ENCODE peak calls at places on chromosomes 7 and 10, in six cellular contexts. One of them, this sample, is unnamed. For H3K27me3, the result is how much of the 10 kb centered on the place peaks cover.

GRCh38 chr7:43586251-43586900 is 3.5 kb downstream of the STK17A start:
- DNase-seq in tibial nerve: no peak
- DNase-seq in adrenal gland: no peak
- DNase-seq in A673: no peak
- DNase-seq in IMR-90: peak
- DNase-seq in heart right ventricle: no peak
- DNase-seq in this sample: no peak

GRCh38 chr7:41403291-41403690 is 299.6 kb downstream of the INHBA start:
- DNase-seq in tibial nerve: no peak
- DNase-seq in adrenal gland: no peak
- DNase-seq in A673: no peak
- DNase-seq in IMR-90: no peak
- DNase-seq in heart right ventricle: no peak
- DNase-seq in this sample: no peak

GRCh38 chr10:106111241-106111640 is 1053.3 kb downstream of the SORCS1 start:
- DNase-seq in tibial nerve: no peak
- DNase-seq in adrenal gland: no peak
- DNase-seq in A673: no peak
- DNase-seq in IMR-90: peak
- DNase-seq in heart right ventricle: no peak
- DNase-seq in this sample: no peak

GRCh38 chr10:97234403-97234802 is 48.6 kb upstream of the SLIT1 start:
- DNase-seq in tibial nerve: peak
- DNase-seq in adrenal gland: no peak
- DNase-seq in A673: peak
- DNase-seq in IMR-90: peak
- DNase-seq in heart right ventricle: no peak
- DNase-seq in this sample: no peak

GRCh38 chr7:50303082-50303893 is 1.2 kb upstream of the IKZF1 start:
- DNase-seq in tibial nerve: no peak
- DNase-seq in adrenal gland: no peak
- DNase-seq in A673: no peak
- DNase-seq in IMR-90: no peak
- DNase-seq in heart right ventricle: no peak
- DNase-seq in this sample: no peak

GRCh38 chr7:83697814-83698530 is 49.0 kb upstream of the SEMA3E start:
- DNase-seq in tibial nerve: no peak
- DNase-seq in adrenal gland: no peak
- DNase-seq in A673: no peak
- DNase-seq in IMR-90: peak
- DNase-seq in heart right ventricle: no peak
- DNase-seq in this sample: no peak

GRCh38 chr7:42139751-42140150 is 97.3 kb downstream of the GLI3 start:
- DNase-seq in tibial nerve: no peak
- DNase-seq in adrenal gland: no peak
- DNase-seq in A673: no peak
- DNase-seq in IMR-90: no peak
- DNase-seq in heart right ventricle: no peak
- DNase-seq in this sample: no peak

GRCh38 chr10:1058017-1058416 is 1.8 kb downstream of the WDR37 start:
- DNase-seq in tibial nerve: no peak
- DNase-seq in adrenal gland: no peak
- DNase-seq in A673: no peak
- DNase-seq in IMR-90: no peak
- DNase-seq in heart right ventricle: peak
- DNase-seq in this sample: no peak

GRCh38 chr7:85328599-85328998 is 141.7 kb upstream of the SEMA3D start:
- DNase-seq in tibial nerve: no peak
- DNase-seq in adrenal gland: no peak
- DNase-seq in A673: no peak
- DNase-seq in IMR-90: no peak
- DNase-seq in heart right ventricle: no peak
- DNase-seq in this sample: no peak

GRCh38 chr10:80487791-80488538 is 33.9 kb downstream of the TSPAN14 start:
- DNase-seq in tibial nerve: no peak
- DNase-seq in adrenal gland: peak
- DNase-seq in A673: no peak
- DNase-seq in IMR-90: no peak
- DNase-seq in heart right ventricle: no peak
- DNase-seq in this sample: no peak

GRCh38 chr10:34526186-34526585 is 288.9 kb downstream of the PARD3 start:
- DNase-seq in tibial nerve: no peak
- DNase-seq in adrenal gland: no peak
- DNase-seq in A673: peak
- DNase-seq in IMR-90: peak
- DNase-seq in heart right ventricle: no peak
- DNase-seq in this sample: no peak

GRCh38 chr10:50409965-50410811 is 158.9 kb upstream of the ASAH2 start:
- DNase-seq in tibial nerve: no peak
- DNase-seq in adrenal gland: no peak
- DNase-seq in A673: no peak
- DNase-seq in IMR-90: peak
- DNase-seq in heart right ventricle: no peak
- DNase-seq in this sample: no peak

GRCh38 chr7:149414745-149415390 is 46.0 kb downstream of the ZNF777 start:
- DNase-seq in tibial nerve: peak
- DNase-seq in adrenal gland: peak
- DNase-seq in A673: no peak
- DNase-seq in IMR-90: peak
- DNase-seq in heart right ventricle: peak
- DNase-seq in this sample: no peak

GRCh38 chr10:117543245-117543998 is 876 bp downstream of the EMX2 start:
- DNase-seq in tibial nerve: no peak
- DNase-seq in adrenal gland: no peak
- DNase-seq in A673: peak
- DNase-seq in IMR-90: no peak
- DNase-seq in heart right ventricle: no peak
- DNase-seq in this sample: no peak

GRCh38 chr10:33388805-33389204 is 54.3 kb upstream of the NRP1 start:
- DNase-seq in tibial nerve: no peak
- DNase-seq in adrenal gland: no peak
- DNase-seq in A673: no peak
- DNase-seq in IMR-90: no peak
- DNase-seq in heart right ventricle: no peak
- DNase-seq in this sample: no peak

GRCh38 chr10:71812913-71813590 is 38.0 kb downstream of the PSAP start:
- DNase-seq in tibial nerve: no peak
- DNase-seq in adrenal gland: peak
- DNase-seq in A673: no peak
- DNase-seq in IMR-90: no peak
- DNase-seq in heart right ventricle: no peak
- DNase-seq in this sample: no peak

GRCh38 chr7:39733881-39734571 is 110.7 kb downstream of the RALA start:
- DNase-seq in tibial nerve: no peak
- DNase-seq in adrenal gland: no peak
- DNase-seq in A673: peak
- DNase-seq in IMR-90: peak
- DNase-seq in heart right ventricle: no peak
- DNase-seq in this sample: no peak

GRCh38 chr10:78433722-78434535 is 400.3 kb downstream of the RPS24 start:
- DNase-seq in tibial nerve: peak
- DNase-seq in adrenal gland: no peak
- DNase-seq in A673: no peak
- DNase-seq in IMR-90: no peak
- DNase-seq in heart right ventricle: no peak
- DNase-seq in this sample: no peak

GRCh38 chr10:3924344-3924743 is 139.3 kb upstream of the KLF6 start:
- DNase-seq in tibial nerve: no peak
- DNase-seq in adrenal gland: no peak
- DNase-seq in A673: no peak
- DNase-seq in IMR-90: peak
- DNase-seq in heart right ventricle: no peak
- DNase-seq in this sample: no peak

GRCh38 chr10:10332786-10333185 is 684.9 kb upstream of the CELF2 start:
- DNase-seq in tibial nerve: no peak
- DNase-seq in adrenal gland: no peak
- DNase-seq in A673: no peak
- DNase-seq in IMR-90: no peak
- DNase-seq in heart right ventricle: no peak
- DNase-seq in this sample: no peak

GRCh38 chr7:104584620-104585019 is 256.2 kb downstream of the LHFPL3 start:
- DNase-seq in tibial nerve: no peak
- DNase-seq in adrenal gland: no peak
- DNase-seq in A673: peak
- DNase-seq in IMR-90: no peak
- DNase-seq in heart right ventricle: no peak
- DNase-seq in this sample: no peak

GRCh38 chr7:93016085-93016471 is 101.7 kb downstream of the SAMD9 start:
- DNase-seq in tibial nerve: no peak
- DNase-seq in adrenal gland: no peak
- DNase-seq in A673: peak
- DNase-seq in IMR-90: peak
- DNase-seq in heart right ventricle: no peak
- DNase-seq in this sample: peak

GRCh38 chr10:116281780-116282179 is 8.8 kb upstream of the GFRA1 start:
- DNase-seq in tibial nerve: no peak
- DNase-seq in adrenal gland: no peak
- DNase-seq in A673: no peak
- DNase-seq in IMR-90: no peak
- DNase-seq in heart right ventricle: no peak
- DNase-seq in this sample: no peak

GRCh38 chr7:38318803-38319416 is 45.5 kb upstream of the TARP start:
- DNase-seq in tibial nerve: peak
- DNase-seq in adrenal gland: peak
- DNase-seq in A673: peak
- DNase-seq in IMR-90: peak
- DNase-seq in heart right ventricle: peak
- DNase-seq in this sample: peak

GRCh38 chr7:103870664-103871063 is 118.8 kb downstream of the RELN start:
- DNase-seq in tibial nerve: no peak
- DNase-seq in adrenal gland: no peak
- DNase-seq in A673: no peak
- DNase-seq in IMR-90: no peak
- DNase-seq in heart right ventricle: no peak
- DNase-seq in this sample: no peak

GRCh38 chr7:12385364-12385786 is 18.3 kb downstream of the VWDE start:
- DNase-seq in tibial nerve: no peak
- DNase-seq in adrenal gland: no peak
- DNase-seq in A673: no peak
- DNase-seq in IMR-90: no peak
- DNase-seq in heart right ventricle: no peak
- DNase-seq in this sample: no peak

GRCh38 chr10:79136227-79137005 is 67.7 kb downstream of the ZMIZ1 start:
- DNase-seq in tibial nerve: no peak
- DNase-seq in adrenal gland: no peak
- DNase-seq in A673: no peak
- DNase-seq in IMR-90: no peak
- DNase-seq in heart right ventricle: no peak
- DNase-seq in this sample: no peak

GRCh38 chr10:114246679-114247305 is 7.7 kb downstream of the VWA2 start:
- DNase-seq in tibial nerve: no peak
- DNase-seq in adrenal gland: no peak
- DNase-seq in A673: no peak
- DNase-seq in IMR-90: no peak
- DNase-seq in heart right ventricle: no peak
- DNase-seq in this sample: peak

GRCh38 chr10:21270976-21271375 is 254.5 kb downstream of the SKIDA1 start:
- DNase-seq in tibial nerve: no peak
- DNase-seq in adrenal gland: no peak
- DNase-seq in A673: no peak
- DNase-seq in IMR-90: no peak
- DNase-seq in heart right ventricle: no peak
- DNase-seq in this sample: no peak
- H3K27me3 ChIP-seq in tibial nerve: under half
- H3K27me3 ChIP-seq in adrenal gland: under half
- H3K27me3 ChIP-seq in A673: under half
- H3K27me3 ChIP-seq in IMR-90: under half
- H3K27me3 ChIP-seq in heart right ventricle: under half
- H3K27me3 ChIP-seq in this sample: under half

GRCh38 chr7:159099217-159099655 is 45.4 kb downstream of the VIPR2 start:
- DNase-seq in tibial nerve: no peak
- DNase-seq in adrenal gland: peak
- DNase-seq in A673: no peak
- DNase-seq in IMR-90: no peak
- DNase-seq in heart right ventricle: no peak
- DNase-seq in this sample: no peak
- H3K27ac ChIP-seq in tibial nerve: no peak
- H3K27ac ChIP-seq in adrenal gland: peak
- H3K27ac ChIP-seq in A673: no peak
- H3K27ac ChIP-seq in IMR-90: no peak
- H3K27ac ChIP-seq in heart right ventricle: peak
- H3K27ac ChIP-seq in this sample: no peak

GRCh38 chr10:57624066-57624465 is 643.6 kb downstream of the IPMK start:
- DNase-seq in tibial nerve: no peak
- DNase-seq in adrenal gland: no peak
- DNase-seq in A673: no peak
- DNase-seq in IMR-90: no peak
- DNase-seq in heart right ventricle: no peak
- DNase-seq in this sample: no peak

GRCh38 chr10:57624856-57625592 is 642.7 kb downstream of the IPMK start:
- DNase-seq in tibial nerve: no peak
- DNase-seq in adrenal gland: no peak
- DNase-seq in A673: no peak
- DNase-seq in IMR-90: no peak
- DNase-seq in heart right ventricle: no peak
- DNase-seq in this sample: no peak

GRCh38 chr10:57627642-57628178 is 640.0 kb downstream of the IPMK start:
- DNase-seq in tibial nerve: no peak
- DNase-seq in adrenal gland: no peak
- DNase-seq in A673: no peak
- DNase-seq in IMR-90: no peak
- DNase-seq in heart right ventricle: no peak
- DNase-seq in this sample: no peak

GRCh38 chr10:57628592-57629284 is 639.0 kb downstream of the IPMK start:
- DNase-seq in tibial nerve: no peak
- DNase-seq in adrenal gland: no peak
- DNase-seq in A673: no peak
- DNase-seq in IMR-90: no peak
- DNase-seq in heart right ventricle: no peak
- DNase-seq in this sample: no peak
- H3K27me3 ChIP-seq in tibial nerve: under half
- H3K27me3 ChIP-seq in adrenal gland: under half
- H3K27me3 ChIP-seq in A673: under half
- H3K27me3 ChIP-seq in IMR-90: under half
- H3K27me3 ChIP-seq in heart right ventricle: under half
- H3K27me3 ChIP-seq in this sample: under half

GRCh38 chr10:128045833-128046120 is 80.4 kb downstream of the MKI67 start:
- DNase-seq in tibial nerve: no peak
- DNase-seq in adrenal gland: no peak
- DNase-seq in A673: no peak
- DNase-seq in IMR-90: no peak
- DNase-seq in heart right ventricle: no peak
- DNase-seq in this sample: no peak
- H3K27ac ChIP-seq in tibial nerve: no peak
- H3K27ac ChIP-seq in adrenal gland: no peak
- H3K27ac ChIP-seq in A673: no peak
- H3K27ac ChIP-seq in IMR-90: no peak
- H3K27ac ChIP-seq in heart right ventricle: no peak
- H3K27ac ChIP-seq in this sample: no peak

This sample was measured in prostate gland.